ENCODE peak calls at places on chromosomes 13 and 19, in eight cellular contexts. W is left ventricle myocardium inferior, D is transverse colon, Z is bronchial epithelial cell, G is DND-41, V is tibial artery, S is nephron progenitor cell, T is GM10248. B is an unnamed sample.

GRCh38 chr19:13831560-13832056 is 36.4 kb downstream of the ZSWIM4 start:
- DNase-seq in W (no peak), D (no peak), Z (peak), G (no peak), V (no peak), S (no peak), T (no peak), B (no peak)

GRCh38 chr13:76879211-76879875 is 6.9 kb downstream of the KCTD12 start:
- DNase-seq in W (peak), D (peak), Z (peak), G (peak), V (peak), S (no peak), T (peak), B (no peak)

GRCh38 chr19:40804783-40805242 is 5.8 kb downstream of the EGLN2 start:
- DNase-seq in W (no peak), D (no peak), Z (no peak), G (no peak), V (no peak), S (no peak), T (no peak), B (no peak)

GRCh38 chr13:68923995-68924394 is 1183.6 kb upstream of the ATXN8OS start:
- DNase-seq in W (no peak), D (no peak), Z (no peak), G (no peak), V (no peak), S (no peak), T (no peak), B (no peak)

GRCh38 chr19:1168562-1168873 is 5.5 kb downstream of the SBNO2 start:
- DNase-seq in W (no peak), D (no peak), Z (no peak), G (no peak), V (no peak), S (no peak), T (no peak), B (no peak)

GRCh38 chr19:13995017-13995728 is 10.9 kb downstream of the RFX1 start:
- DNase-seq in W (peak), D (no peak), Z (no peak), G (no peak), V (peak), S (no peak), T (no peak), B (no peak)

GRCh38 chr19:30076101-30076551 is 134.1 kb downstream of the URI1 start:
- DNase-seq in W (no peak), D (no peak), Z (no peak), G (no peak), V (no peak), S (no peak), T (no peak), B (no peak)

GRCh38 chr19:55041627-55042343 is 3.7 kb upstream of the GP6 start:
- DNase-seq in W (no peak), D (no peak), Z (no peak), G (peak), V (no peak), S (no peak), T (no peak), B (no peak)

GRCh38 chr13:97810152-97810551 is 143.3 kb upstream of the IPO5 start:
- DNase-seq in W (no peak), D (no peak), Z (peak), G (no peak), V (no peak), S (no peak), T (no peak), B (no peak)

GRCh38 chr19:38583219-38583984 is 34.4 kb downstream of the MAP4K1 start:
- DNase-seq in W (no peak), D (peak), Z (no peak), G (no peak), V (no peak), S (no peak), T (peak), B (no peak)

GRCh38 chr13:41028051-41028450 is 8.9 kb upstream of the ELF1 start:
- DNase-seq in W (no peak), D (no peak), Z (no peak), G (no peak), V (no peak), S (no peak), T (no peak), B (no peak)

GRCh38 chr13:41026806-41027205 is 7.7 kb upstream of the ELF1 start:
- DNase-seq in W (no peak), D (no peak), Z (no peak), G (no peak), V (no peak), S (no peak), T (no peak), B (no peak)

GRCh38 chr13:41032646-41033396 is 13.7 kb upstream of the ELF1 start:
- DNase-seq in W (no peak), D (no peak), Z (no peak), G (no peak), V (no peak), S (no peak), T (no peak), B (no peak)

GRCh38 chr13:41025518-41025917 is 6.4 kb upstream of the ELF1 start:
- DNase-seq in W (no peak), D (no peak), Z (no peak), G (no peak), V (no peak), S (no peak), T (no peak), B (no peak)

GRCh38 chr13:41029629-41030028 is 10.5 kb upstream of the ELF1 start:
- DNase-seq in W (no peak), D (no peak), Z (no peak), G (no peak), V (no peak), S (no peak), T (no peak), B (no peak)
- TF ChIP-seq CTCF in W (no peak), D (no peak), Z (no peak), G (peak), V (no peak), S (no peak), T (no peak), B (no peak)

GRCh38 chr13:24146961-24147569 is 13.5 kb upstream of the SPATA13 start:
- DNase-seq in W (no peak), D (no peak), Z (peak), G (no peak), V (no peak), S (no peak), T (no peak), B (no peak)

GRCh38 chr13:24150613-24151012 is 9.9 kb upstream of the SPATA13 start:
- DNase-seq in W (no peak), D (no peak), Z (no peak), G (no peak), V (no peak), S (no peak), T (no peak), B (no peak)

GRCh38 chr13:24149306-24150032 is 11.1 kb upstream of the SPATA13 start:
- DNase-seq in W (no peak), D (no peak), Z (no peak), G (no peak), V (no peak), S (no peak), T (no peak), B (no peak)

GRCh38 chr13:24147570-24147963 is 13.0 kb upstream of the SPATA13 start:
- DNase-seq in W (no peak), D (peak), Z (no peak), G (no peak), V (no peak), S (no peak), T (no peak), B (no peak)

GRCh38 chr13:24148414-24149305 is 11.9 kb upstream of the SPATA13 start:
- DNase-seq in W (no peak), D (peak), Z (peak), G (no peak), V (no peak), S (no peak), T (no peak), B (no peak)
- TF ChIP-seq CTCF in W (no peak), D (no peak), Z (peak), G (no peak), V (no peak), S (no peak), T (no peak), B (no peak)

GRCh38 chr13:63954683-63955082 is 2539.0 kb upstream of the PCDH20 start:
- DNase-seq in W (no peak), D (no peak), Z (no peak), G (no peak), V (no peak), S (no peak), T (no peak), B (no peak)
- TF ChIP-seq CTCF in W (no peak), D (no peak), Z (no peak), G (no peak), V (no peak), S (no peak), T (no peak), B (no peak)

DNA sequence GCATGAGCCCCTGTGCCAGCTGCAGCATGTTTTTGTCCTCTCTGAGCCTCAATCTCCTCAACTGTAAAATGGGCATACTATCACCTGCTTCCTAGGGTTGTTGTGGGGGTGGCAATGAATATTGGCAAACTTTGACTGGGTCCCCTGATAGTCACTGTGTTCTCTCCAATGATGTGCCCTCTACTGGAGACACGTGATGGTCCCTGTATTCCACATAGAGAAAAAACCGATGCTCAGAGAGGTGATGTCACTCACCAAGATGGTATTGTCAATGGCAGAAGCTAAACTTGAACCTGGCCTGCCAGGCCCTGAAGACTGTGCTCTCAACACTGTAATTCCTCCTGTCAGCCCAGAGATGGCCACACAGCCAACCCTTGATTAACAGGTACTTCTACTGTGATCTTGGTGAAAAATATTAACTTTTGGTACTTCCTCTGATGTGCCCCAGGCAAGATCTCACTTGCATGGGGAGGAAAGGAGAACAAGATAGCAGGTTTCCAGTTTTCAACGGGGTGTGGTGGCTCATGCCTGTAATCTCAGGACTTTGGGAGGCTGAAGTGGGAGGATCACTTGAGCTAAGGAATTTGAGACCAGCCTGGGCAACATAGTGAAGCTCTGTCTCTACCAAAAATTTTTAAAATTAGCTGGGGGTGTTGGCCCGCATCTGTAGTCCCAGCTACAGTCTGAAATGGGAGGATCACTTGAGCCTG is 3.6 kb downstream of the CEACAM20 start:
- DNase-seq in W (no peak), D (no peak), Z (no peak), G (no peak), V (no peak), S (no peak), T (no peak), B (no peak)
- TF ChIP-seq CTCF in W (no peak), D (no peak), Z (no peak), G (peak), V (no peak), S (no peak), T (no peak), B (no peak)